ENCODE peak calls at places on chromosomes 3 and 15, in eight cellular contexts. T, V, X, L, C, S, Y and U are unnamed samples.

GRCh38 chr3:49673715-49674490 is at the start of gene APEH:
- DNase-seq in S (no peak), L (no peak), T (peak), Y (no peak), X (peak), V (peak), C (peak), U (peak)

GRCh38 chr3:25169146-25169545 is 258.9 kb upstream of the RARB start:
- DNase-seq in T (no peak), S (no peak), C (no peak), X (no peak), L (no peak), Y (no peak), V (no peak), U (peak)

GRCh38 chr3:124878561-124879394 is 8.4 kb downstream of the ITGB5 start:
- DNase-seq in C (peak), S (peak), X (no peak), Y (no peak), L (no peak), V (peak), T (no peak), U (peak)

GRCh38 chr3:11944052-11944673 is 60.0 kb upstream of the SYN2 start:
- DNase-seq in S (no peak), T (no peak), V (peak), L (peak), X (no peak), Y (no peak), C (no peak), U (peak)

GRCh38 chr3:177596822-177597271 is 399.6 kb upstream of the TBL1XR1 start:
- DNase-seq in L (no peak), S (no peak), Y (no peak), V (peak), C (no peak), T (no peak), X (no peak), U (peak)

GRCh38 chr3:27679691-27680090 is 42.4 kb downstream of the EOMES start:
- DNase-seq in L (no peak), X (no peak), T (no peak), C (no peak), V (no peak), S (no peak), Y (no peak), U (no peak)

GRCh38 chr15:23687143-23687470 is at the start of gene NDN:
- DNase-seq in V (no peak), T (no peak), S (no peak), C (no peak), X (peak), L (peak), Y (no peak), U (peak)

GRCh38 chr3:50028336-50028735 is 60.4 kb upstream of the RBM5 start:
- DNase-seq in C (no peak), L (no peak), V (peak), X (no peak), T (no peak), S (no peak), Y (no peak), U (peak)

GRCh38 chr15:22839046-22839705 is 710 bp downstream of the NIPA2 start:
- DNase-seq in L (peak), V (no peak), T (no peak), Y (no peak), X (no peak), C (no peak), S (no peak), U (peak)

GRCh38 chr15:23877502-23878412 is 190.7 kb upstream of the NDN start:
- DNase-seq in S (no peak), X (no peak), Y (no peak), T (no peak), V (peak), C (no peak), L (peak), U (peak)

GRCh38 chr3:160224811-160225180 is 426 bp upstream of the C3orf80 start:
- DNase-seq in X (no peak), V (no peak), T (no peak), Y (no peak), L (no peak), S (no peak), C (no peak), U (no peak)

GRCh38 chr3:126939347-126939735 is 43.6 kb upstream of the PLXNA1 start:
- DNase-seq in S (no peak), X (no peak), L (peak), V (no peak), C (no peak), T (no peak), Y (no peak), U (no peak)

GRCh38 chr15:80061581-80061980 is 2.1 kb downstream of the ZFAND6 start:
- DNase-seq in V (no peak), Y (no peak), L (no peak), X (no peak), C (no peak), T (no peak), S (no peak), U (no peak)

GRCh38 chr3:47348411-47349154 is 32.2 kb upstream of the PTPN23 start:
- DNase-seq in T (no peak), Y (no peak), X (no peak), S (no peak), C (no peak), V (peak), L (no peak), U (no peak)

GRCh38 chr3:184314700-184315505 is 497 bp downstream of the EIF4G1 start:
- DNase-seq in T (peak), S (no peak), L (peak), Y (peak), X (peak), V (peak), C (peak), U (peak)

GRCh38 chr3:122944671-122945151 is 82.9 kb downstream of the SEMA5B start:
- DNase-seq in L (no peak), X (no peak), Y (no peak), V (peak), C (no peak), T (no peak), S (peak), U (peak)

GRCh38 chr15:27219636-27220035 is 248.7 kb downstream of the GABRG3 start:
- DNase-seq in L (no peak), T (no peak), S (no peak), V (no peak), C (no peak), X (no peak), Y (no peak), U (no peak)

GRCh38 chr3:65607101-65607500 is 431.6 kb downstream of the MAGI1 start:
- DNase-seq in L (no peak), V (peak), T (no peak), S (no peak), X (no peak), Y (no peak), C (no peak), U (no peak)

GRCh38 chr3:46481636-46482035 is 16.1 kb upstream of the RTP3 start:
- DNase-seq in X (no peak), S (no peak), C (no peak), V (no peak), L (no peak), T (no peak), Y (no peak), U (peak)

GRCh38 chr3:36434682-36435426 is 54.5 kb downstream of the STAC start:
- DNase-seq in L (no peak), C (no peak), V (no peak), T (no peak), Y (no peak), S (no peak), X (no peak), U (peak)

GRCh38 chr15:25713736-25714537 is 149.2 kb downstream of the ATP10A start:
- DNase-seq in L (no peak), V (no peak), S (no peak), C (no peak), T (no peak), X (no peak), Y (no peak), U (no peak)

GRCh38 chr3:88784925-88785324 is 322.5 kb upstream of the EPHA3 start:
- DNase-seq in L (no peak), Y (no peak), X (no peak), S (no peak), C (no peak), T (no peak), V (no peak), U (no peak)

GRCh38 chr3:67733269-67733950 is 79.0 kb upstream of the SUCLG2 start:
- DNase-seq in X (no peak), V (no peak), Y (no peak), L (no peak), S (no peak), C (no peak), T (no peak), U (no peak)

GRCh38 chr3:185308126-185308754 is 54.4 kb upstream of the EHHADH start:
- DNase-seq in Y (no peak), L (peak), C (no peak), T (peak), X (no peak), S (peak), V (peak), U (peak)

GRCh38 chr15:89119489-89120478 is 31.5 kb downstream of the ABHD2 start:
- DNase-seq in X (no peak), V (peak), Y (no peak), T (no peak), L (no peak), S (no peak), C (no peak), U (peak)

GRCh38 chr15:66733976-66734375 is 31.9 kb downstream of the SMAD6 start:
- DNase-seq in Y (no peak), S (no peak), L (peak), V (no peak), X (no peak), C (no peak), T (no peak), U (no peak)

GRCh38 chr3:14336414-14337285 is 65.8 kb upstream of the SLC6A6 start:
- DNase-seq in L (no peak), X (peak), Y (no peak), T (no peak), S (no peak), C (no peak), V (peak), U (no peak)

GRCh38 chr15:101262551-101262950 is 10.7 kb upstream of the CHSY1 start:
- DNase-seq in Y (no peak), V (no peak), L (no peak), T (no peak), X (no peak), S (no peak), C (no peak), U (peak)

GRCh38 chr15:39419651-39420050 is 161.2 kb upstream of the THBS1 start:
- DNase-seq in Y (no peak), X (no peak), V (no peak), L (no peak), C (no peak), S (no peak), T (no peak), U (no peak)

GRCh38 chr3:99365979-99366378 is 272.4 kb upstream of the COL8A1 start:
- DNase-seq in X (no peak), L (no peak), C (no peak), T (no peak), S (no peak), Y (no peak), V (peak), U (no peak)

GRCh38 chr15:90809536-90809935 is 58.9 kb upstream of the FURIN start:
- DNase-seq in X (no peak), S (no peak), C (no peak), Y (no peak), V (no peak), L (no peak), T (no peak), U (no peak)

GRCh38 chr3:72487946-72488735 is 360.1 kb downstream of the SHQ1 start:
- DNase-seq in Y (no peak), C (no peak), X (no peak), T (no peak), S (no peak), V (no peak), L (no peak), U (no peak)

GRCh38 chr15:71653986-71654713 is 156.2 kb upstream of the NR2E3 start:
- DNase-seq in S (no peak), L (no peak), X (no peak), V (no peak), C (no peak), Y (no peak), T (no peak), U (no peak)

GRCh38 chr3:187242900-187243299 is 45.6 kb downstream of the RTP1 start:
- DNase-seq in C (no peak), Y (no peak), X (no peak), V (no peak), T (no peak), S (no peak), L (no peak), U (no peak)

GRCh38 chr3:54122046-54122801 is at the start of gene CACNA2D3:
- DNase-seq in C (no peak), V (no peak), Y (no peak), S (no peak), L (peak), X (no peak), T (no peak), U (no peak)

GRCh38 chr3:131390331-131390730 is 8.8 kb downstream of the NUDT16 start:
- DNase-seq in S (no peak), X (no peak), C (no peak), Y (no peak), T (no peak), L (no peak), V (no peak), U (no peak)

GRCh38 chr3:94423566-94423965 is 360.7 kb downstream of the NSUN3 start:
- DNase-seq in S (no peak), L (no peak), X (no peak), V (no peak), C (no peak), T (no peak), Y (no peak), U (no peak)